ENCODE peak calls at places on chromosomes 4 and X, in eight cellular contexts. A is uterus, F is ovary, P is right lobe of liver, L is transverse colon, T is body of pancreas, Q is tibial nerve, U is K562. E is an unnamed sample.

GRCh38 chr4:99949999-99950912 is at the start of gene H2AZ1:
- DNase-seq in A (peak), F (peak), P (peak), L (peak), T (peak), Q (peak), U (peak), E (peak)

GRCh38 chr4:48668254-48669017 is 111.6 kb downstream of the FRYL start:
- DNase-seq in A (no peak), F (no peak), P (no peak), L (no peak), T (no peak), Q (no peak), U (no peak), E (no peak)

GRCh38 chrX:15384304-15384703 is at the start of gene VEGFD:
- DNase-seq in A (peak), F (no peak), P (no peak), L (no peak), T (no peak), Q (no peak), U (no peak), E (no peak)

GRCh38 chr4:18419780-18420179 is 398.2 kb upstream of the LCORL start:
- DNase-seq in A (no peak), F (no peak), P (no peak), L (no peak), T (no peak), Q (no peak), U (no peak), E (no peak)

GRCh38 chr4:47075241-47075640 is 43.9 kb downstream of the GABRB1 start:
- DNase-seq in A (no peak), F (no peak), P (no peak), L (no peak), T (no peak), Q (no peak), U (no peak), E (no peak)

GRCh38 chrX:39144965-39145364 is 343.7 kb downstream of the MID1IP1 start:
- DNase-seq in A (no peak), F (no peak), P (no peak), L (no peak), T (no peak), Q (no peak), U (no peak), E (no peak)

GRCh38 chrX:14354541-14354940 is 174.8 kb upstream of the GLRA2 start:
- DNase-seq in A (no peak), F (no peak), P (no peak), L (no peak), T (no peak), Q (no peak), U (no peak), E (no peak)

GRCh38 chr4:24630937-24631336 is 46.6 kb upstream of the DHX15 start:
- DNase-seq in A (no peak), F (no peak), P (no peak), L (no peak), T (no peak), Q (no peak), U (no peak), E (no peak)

GRCh38 chr4:118280501-118281218 is 72.1 kb downstream of the PRSS12 start:
- DNase-seq in A (peak), F (peak), P (no peak), L (peak), T (peak), Q (no peak), U (peak), E (no peak)

GRCh38 chr4:17336524-17336941 is 175.4 kb downstream of the QDPR start:
- DNase-seq in A (peak), F (no peak), P (peak), L (peak), T (peak), Q (no peak), U (no peak), E (no peak)

GRCh38 chr4:147970003-147970402 is 238.1 kb downstream of the ARHGAP10 start:
- DNase-seq in A (no peak), F (no peak), P (no peak), L (no peak), T (no peak), Q (no peak), U (no peak), E (no peak)

GRCh38 chr4:184399505-184399893 is 74.9 kb downstream of the IRF2 start:
- DNase-seq in A (no peak), F (peak), P (no peak), L (no peak), T (no peak), Q (no peak), U (no peak), E (no peak)

GRCh38 chr4:184400891-184401290 is 73.5 kb downstream of the IRF2 start:
- DNase-seq in A (no peak), F (no peak), P (no peak), L (no peak), T (no peak), Q (no peak), U (no peak), E (no peak)

GRCh38 chr4:184400375-184400870 is 73.9 kb downstream of the IRF2 start:
- DNase-seq in A (no peak), F (no peak), P (peak), L (no peak), T (no peak), Q (no peak), U (no peak), E (no peak)

GRCh38 chr4:184397516-184398163 is 76.7 kb downstream of the IRF2 start:
- DNase-seq in A (no peak), F (no peak), P (no peak), L (no peak), T (no peak), Q (no peak), U (no peak), E (no peak)

GRCh38 chr4:184398741-184399504 is 75.4 kb downstream of the IRF2 start:
- DNase-seq in A (no peak), F (no peak), P (no peak), L (no peak), T (no peak), Q (no peak), U (no peak), E (no peak)
- H3K27ac ChIP-seq in A (no peak), F (peak), P (no peak), L (no peak), T (no peak), Q (peak), U (no peak), E (no peak)

GRCh38 chr4:102826890-102827673 is at the start of gene UBE2D3:
- DNase-seq in A (peak), F (peak), P (peak), L (peak), T (peak), Q (peak), U (peak), E (peak)
- TF ChIP-seq POLR2A in A (peak), F (peak), P (peak), L (peak), T (peak), Q (peak), U (peak), E (peak)

GRCh38 chr4:159105063-159105414 is 2.2 kb downstream of the RAPGEF2 start:
- DNase-seq in A (no peak), F (no peak), P (no peak), L (no peak), T (no peak), Q (no peak), U (no peak), E (no peak)
- H3K27ac ChIP-seq in A (peak), F (no peak), P (peak), L (peak), T (peak), Q (peak), U (peak), E (peak)

GRCh38 chrX:74536142-74537010 is 78.0 kb downstream of the RLIM start:
- DNase-seq in A (peak), F (peak), P (peak), L (peak), T (peak), Q (peak), U (peak), E (peak)
- TF ChIP-seq POLR2A in A (no peak), F (peak), P (peak), L (peak), T (no peak), Q (peak), U (no peak), E (peak)

DNA sequence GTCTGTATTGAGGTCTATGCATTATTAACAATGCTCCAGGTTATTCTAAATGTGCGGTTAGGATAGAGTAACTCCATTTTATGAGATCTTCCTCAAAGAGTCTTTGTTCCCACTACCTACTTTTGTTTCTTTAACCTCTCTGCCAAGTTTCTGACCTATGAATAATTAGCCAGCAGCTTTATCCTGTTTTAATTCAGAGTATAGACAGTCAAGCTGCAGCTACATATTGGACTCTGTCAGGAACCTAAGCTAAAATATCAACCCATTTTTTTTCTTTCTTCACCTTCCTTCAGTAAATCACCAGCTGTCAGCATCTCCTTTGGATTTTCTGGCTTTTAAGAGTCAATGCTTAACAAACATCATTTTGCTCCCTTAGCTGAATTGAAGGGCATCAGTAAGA is 72.3 kb downstream of the TMEM47 start:
- DNase-seq in A (no peak), F (no peak), P (no peak), L (no peak), T (no peak), Q (no peak), U (no peak), E (no peak)
- H3K27ac ChIP-seq in A (no peak), F (no peak), P (no peak), L (no peak), T (no peak), Q (no peak), U (no peak), E (no peak)

E was measured in upper lobe of left lung.